ENCODE peak calls at places on chromosomes 4 and X, in six cellular contexts. U is osteocyte, O is AG10803, K is gastrocnemius medialis, A is glutamatergic neuron, Y is keratinocyte. R is an unnamed sample.

GRCh38 chr4:48602222-48602621 is 112.2 kb downstream of the ZAR1 start:
- DNase-seq in U (no peak), O (peak), K (no peak), A (no peak), Y (no peak), R (no peak)

GRCh38 chr4:106021737-106022410 is 126.6 kb downstream of the NPNT start:
- DNase-seq in U (no peak), O (no peak), K (no peak), A (no peak), Y (no peak), R (no peak)

GRCh38 chrX:77450415-77450814 is 3.2 kb downstream of the FGF16 start:
- DNase-seq in U (no peak), O (no peak), K (no peak), A (no peak), Y (no peak), R (no peak)

GRCh38 chr4:2797188-2797544 is 4.3 kb downstream of the SH3BP2 start:
- DNase-seq in U (no peak), O (no peak), K (peak), A (no peak), Y (no peak), R (peak)

GRCh38 chr4:151468715-151469696 is 60.0 kb downstream of the FHIP1A start:
- DNase-seq in U (no peak), O (no peak), K (no peak), A (no peak), Y (no peak), R (no peak)

GRCh38 chrX:112734250-112734649 is 54.5 kb upstream of the LHFPL1 start:
- DNase-seq in U (no peak), O (peak), K (no peak), A (no peak), Y (no peak), R (peak)

GRCh38 chr4:145635117-145635516 is 15.9 kb downstream of the MMAA start:
- DNase-seq in U (no peak), O (no peak), K (no peak), A (no peak), Y (no peak), R (no peak)

GRCh38 chrX:22021721-22022120 is 10.4 kb upstream of the PHEX start:
- DNase-seq in U (no peak), O (no peak), K (no peak), A (peak), Y (no peak), R (no peak)

GRCh38 chrX:119763175-119763574 is 4.8 kb downstream of the SOWAHD start:
- DNase-seq in U (no peak), O (peak), K (no peak), A (no peak), Y (no peak), R (no peak)

GRCh38 chr4:132334081-132334480 is 815.0 kb upstream of the PCDH10 start:
- DNase-seq in U (no peak), O (no peak), K (no peak), A (no peak), Y (no peak), R (no peak)

GRCh38 chrX:137684591-137684990 is 118.7 kb downstream of the ZIC3 start:
- DNase-seq in U (no peak), O (no peak), K (no peak), A (no peak), Y (no peak), R (no peak)

GRCh38 chrX:48695925-48696300 is 621 bp upstream of the SUV39H1 start:
- DNase-seq in U (no peak), O (no peak), K (no peak), A (peak), Y (no peak), R (no peak)

GRCh38 chrX:55107911-55108310 is 19.1 kb downstream of the PAGE2 start:
- DNase-seq in U (no peak), O (no peak), K (no peak), A (no peak), Y (peak), R (no peak)

GRCh38 chrX:6313356-6313755 is 84.7 kb upstream of the NLGN4X start:
- DNase-seq in U (no peak), O (no peak), K (no peak), A (no peak), Y (no peak), R (no peak)

GRCh38 chrX:153568612-153569011 is 30.3 kb downstream of the CCNQ start:
- DNase-seq in U (no peak), O (no peak), K (no peak), A (no peak), Y (no peak), R (no peak)

GRCh38 chr4:657338-658030 is 16.6 kb downstream of the ATP5ME start:
- DNase-seq in U (no peak), O (no peak), K (no peak), A (no peak), Y (no peak), R (no peak)

GRCh38 chrX:128020701-128021100 is 31.5 kb downstream of the ACTRT1 start:
- DNase-seq in U (no peak), O (no peak), K (no peak), A (no peak), Y (peak), R (no peak)

GRCh38 chrX:21440911-21441310 is 66.7 kb downstream of the CNKSR2 start:
- DNase-seq in U (no peak), O (no peak), K (no peak), A (no peak), Y (no peak), R (no peak)

GRCh38 chr4:185849543-185850185 is 37.7 kb upstream of the SORBS2 start:
- DNase-seq in U (no peak), O (peak), K (no peak), A (no peak), Y (no peak), R (peak)

GRCh38 chr4:165369522-165369921 is 9.3 kb upstream of the CPE start:
- DNase-seq in U (no peak), O (no peak), K (no peak), A (no peak), Y (no peak), R (no peak)

GRCh38 chrX:129549124-129549523 is 9.1 kb downstream of the OCRL start:
- DNase-seq in U (no peak), O (no peak), K (no peak), A (no peak), Y (no peak), R (no peak)

GRCh38 chr4:186190456-186191265 is 706 bp upstream of the CYP4V2 start:
- DNase-seq in U (no peak), O (peak), K (no peak), A (peak), Y (no peak), R (no peak)

GRCh38 chr4:184450045-184450444 is 24.3 kb downstream of the IRF2 start:
- DNase-seq in U (no peak), O (peak), K (no peak), A (no peak), Y (no peak), R (no peak)

GRCh38 chr4:123589361-123589760 is 192.8 kb downstream of the SPRY1 start:
- DNase-seq in U (no peak), O (no peak), K (no peak), A (no peak), Y (no peak), R (no peak)

GRCh38 chrX:21723097-21723496 is 34.8 kb downstream of the SMPX start:
- DNase-seq in U (no peak), O (peak), K (no peak), A (no peak), Y (no peak), R (no peak)

GRCh38 chr4:151314509-151314908 is 10.9 kb downstream of the SH3D19 start:
- DNase-seq in U (no peak), O (no peak), K (no peak), A (no peak), Y (no peak), R (no peak)

GRCh38 chrX:132119283-132119682 is 8.5 kb downstream of the FRMD7 start:
- DNase-seq in U (no peak), O (no peak), K (no peak), A (no peak), Y (no peak), R (no peak)

DNA sequence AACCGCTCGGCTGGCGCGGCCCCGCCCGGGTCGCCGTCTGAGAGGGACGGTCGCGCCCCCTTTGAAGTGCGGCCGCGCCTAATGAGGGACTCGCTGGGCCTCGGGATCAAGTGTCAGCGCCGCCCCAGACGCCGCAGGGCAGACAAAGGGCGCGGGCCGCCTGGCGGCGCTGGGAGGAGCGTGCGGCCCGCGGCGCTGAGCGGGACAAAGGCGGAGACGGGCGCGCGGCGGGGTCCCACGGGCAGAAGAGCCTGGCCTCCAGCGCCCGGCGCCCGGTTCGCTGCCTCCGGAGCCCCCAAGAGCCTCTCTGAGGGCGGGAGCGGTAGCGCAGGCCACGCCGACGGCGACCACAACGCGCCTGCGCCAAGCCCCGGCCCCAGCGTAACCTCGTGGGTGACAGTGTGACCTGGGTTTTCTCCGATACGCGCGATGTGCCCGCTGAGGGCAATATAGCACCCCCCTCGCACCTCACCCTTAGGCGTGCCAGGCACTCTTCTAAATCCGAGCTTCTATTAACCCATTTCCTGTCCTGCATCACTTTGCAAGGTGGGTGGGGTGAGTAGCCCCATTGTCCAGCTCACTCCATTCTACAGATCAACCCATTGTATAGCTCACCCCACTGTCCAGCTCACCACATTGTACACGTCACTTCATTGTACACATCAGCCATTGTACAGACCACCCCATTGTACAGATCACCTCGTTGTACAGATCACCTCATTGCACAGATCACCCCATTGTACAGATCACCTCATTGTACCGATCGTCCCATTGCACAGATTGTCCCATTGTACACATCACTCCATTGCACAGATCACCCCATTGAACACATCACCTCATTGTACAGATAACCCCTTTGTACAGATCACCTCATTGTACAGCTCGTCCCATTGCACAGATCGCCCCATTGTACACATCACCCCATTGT is 33.7 kb upstream of the STX18 start:
- DNase-seq in U (no peak), O (peak), K (peak), A (peak), Y (no peak), R (no peak)
- TF ChIP-seq CTCF in U (peak), O (no peak), K (peak), A (peak), Y (peak), R (no peak)

DNA sequence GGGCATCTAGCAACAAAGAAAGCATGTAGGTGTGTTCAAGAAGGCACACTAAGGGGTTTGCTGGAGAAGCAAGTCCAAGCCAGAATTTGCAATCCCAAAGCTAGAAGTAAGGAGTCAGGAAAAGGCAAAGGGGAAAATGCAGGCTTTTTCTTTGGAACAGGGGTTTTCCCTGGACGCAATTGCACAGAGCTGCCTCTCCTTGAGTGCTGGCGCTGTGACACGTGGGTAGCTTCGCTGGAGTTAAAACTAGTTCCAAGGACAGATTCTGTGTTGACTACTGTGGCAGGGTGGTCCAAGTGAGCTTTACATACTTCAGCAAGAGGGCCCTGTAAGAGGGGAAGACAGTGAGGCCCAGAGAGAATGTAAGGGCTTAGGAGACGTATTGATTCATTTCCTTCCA is 277.1 kb downstream of the ADGRA3 start:
- DNase-seq in U (no peak), O (no peak), K (no peak), A (no peak), Y (no peak), R (no peak)
- TF ChIP-seq CTCF in U (no peak), O (no peak), K (no peak), A (no peak), Y (peak), R (no peak)

DNA sequence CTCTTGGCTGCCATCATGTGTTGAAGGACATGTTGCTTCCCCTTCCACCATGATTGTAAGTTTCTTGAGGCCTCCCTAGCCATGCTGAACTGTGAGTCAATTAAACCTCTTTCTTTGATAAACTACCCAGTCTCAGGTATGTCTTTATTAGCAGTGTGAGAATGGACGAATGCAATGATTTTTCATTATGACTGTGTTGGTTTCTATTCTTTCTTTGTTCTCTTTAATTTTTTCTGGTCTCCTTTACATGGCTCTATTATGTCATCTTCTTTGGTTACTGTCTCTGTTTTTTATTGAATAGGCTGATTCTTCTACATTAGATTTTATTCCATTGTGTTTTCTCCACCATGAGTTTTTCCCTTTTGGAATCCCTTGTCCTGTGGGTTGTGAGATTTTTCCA is 840.6 kb downstream of the TRAM1L1 start:
- DNase-seq in U (no peak), O (no peak), K (no peak), A (no peak), Y (no peak), R (no peak)
- TF ChIP-seq CTCF in U (no peak), O (no peak), K (no peak), A (no peak), Y (no peak), R (no peak)

DNA sequence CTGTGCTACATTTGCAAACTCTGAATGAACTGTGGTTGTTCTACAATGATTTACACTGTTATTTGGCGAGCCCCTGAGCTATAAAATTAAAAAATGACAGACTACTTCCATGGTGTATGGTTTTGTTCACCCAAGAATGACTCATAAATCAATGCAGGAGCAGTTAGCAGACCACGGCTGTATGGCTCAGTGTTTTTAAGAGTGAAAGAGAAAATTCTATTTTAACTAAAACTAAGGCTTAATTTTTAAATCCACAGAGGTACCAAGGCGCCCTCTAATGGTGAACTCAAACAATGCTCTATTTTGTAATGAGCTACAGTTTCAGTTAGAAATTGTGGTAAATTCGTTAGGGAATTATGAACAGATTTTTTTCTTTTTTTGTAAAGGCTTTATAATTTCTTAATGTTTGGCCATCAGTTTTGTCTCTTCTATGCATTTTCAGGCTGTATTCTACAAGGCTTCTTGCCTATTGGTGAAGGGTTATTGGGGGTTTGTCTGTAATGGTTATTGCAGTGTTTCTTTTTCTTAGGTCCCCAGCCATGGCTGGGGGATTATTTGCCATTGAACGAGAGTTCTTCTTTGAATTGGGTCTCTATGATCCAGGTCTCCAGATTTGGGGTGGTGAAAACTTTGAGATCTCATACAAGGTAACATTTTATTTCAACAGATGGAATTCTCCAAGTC is 32.5 kb downstream of the HMGB2 start:
- DNase-seq in U (no peak), O (peak), K (no peak), A (no peak), Y (no peak), R (no peak)
- TF ChIP-seq CTCF in U (peak), O (peak), K (peak), A (peak), Y (no peak), R (no peak)

GRCh38 chrX:12319012-12319519 is 180.8 kb downstream of the FRMPD4 start:
- DNase-seq in U (no peak), O (peak), K (no peak), A (no peak), Y (no peak), R (no peak)
- TF ChIP-seq CTCF in U (peak), O (no peak), K (no peak), A (no peak), Y (no peak), R (no peak)

GRCh38 chr4:110163327-110164070 is 34.9 kb downstream of the ELOVL6 start:
- DNase-seq in U (no peak), O (peak), K (no peak), A (no peak), Y (peak), R (no peak)
- TF ChIP-seq CTCF in U (no peak), O (peak), K (no peak), A (no peak), Y (no peak), R (no peak)

GRCh38 chrX:149505671-149506070 is 565 bp upstream of the IDS start:
- DNase-seq in U (no peak), O (no peak), K (no peak), A (no peak), Y (no peak), R (no peak)

GRCh38 chrX:149508467-149508866 is 3.4 kb upstream of the IDS start:
- DNase-seq in U (no peak), O (no peak), K (no peak), A (no peak), Y (no peak), R (no peak)

GRCh38 chrX:149506349-149506748 is 1.2 kb upstream of the IDS start:
- DNase-seq in U (no peak), O (no peak), K (no peak), A (no peak), Y (no peak), R (no peak)

GRCh38 chrX:149504915-149505651 is at the start of gene IDS:
- DNase-seq in U (peak), O (peak), K (peak), A (peak), Y (no peak), R (peak)

DNA sequence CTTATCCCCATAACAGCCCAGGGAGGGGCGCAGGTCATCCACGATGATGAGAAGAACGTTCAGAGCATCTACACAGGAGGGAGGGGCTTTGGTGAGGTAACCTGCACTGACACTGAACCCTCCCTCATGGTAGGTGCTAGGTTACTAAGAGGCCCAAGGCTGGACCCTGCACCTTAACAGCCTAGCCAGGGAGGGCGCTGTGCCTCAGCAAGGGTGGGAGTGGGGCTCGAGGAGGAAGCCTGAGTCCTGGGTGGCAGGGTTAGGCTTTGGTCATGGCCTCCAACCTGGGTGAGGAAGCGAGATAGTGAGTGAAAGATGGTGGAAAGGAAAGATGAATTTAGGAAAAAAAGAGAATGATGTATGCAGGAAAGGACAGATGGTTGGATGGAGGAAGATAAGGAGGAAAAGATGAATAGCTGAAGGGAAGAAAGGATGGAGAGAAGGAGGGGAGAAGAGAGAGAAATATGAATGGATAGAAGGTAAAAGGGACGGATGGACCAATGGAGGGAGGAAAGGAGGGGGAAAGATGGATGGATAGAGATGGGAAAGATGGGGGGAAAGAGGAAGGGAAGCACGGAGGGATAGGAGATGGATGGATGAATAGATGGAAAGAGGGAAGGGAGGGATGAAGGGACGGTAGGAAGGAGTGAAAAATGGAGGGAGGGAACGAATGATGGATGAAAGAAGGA is 736 bp downstream of the IDS start:
- DNase-seq in U (no peak), O (peak), K (no peak), A (peak), Y (no peak), R (peak)
- TF ChIP-seq CTCF in U (no peak), O (peak), K (no peak), A (peak), Y (peak), R (no peak)

GRCh38 chrX:144275403-144275802 is 391.5 kb downstream of the UBE2NL start:
- DNase-seq in U (no peak), O (no peak), K (no peak), A (no peak), Y (no peak), R (no peak)
- TF ChIP-seq CTCF in U (no peak), O (no peak), K (no peak), A (no peak), Y (no peak), R (no peak)

R was measured in lower leg skin.